ENCODE peak calls at places on chromosomes 2 and 18, in six cellular contexts. One of them, this sample, is unnamed.

GRCh38 chr2:241858206-241859016 is at the start of gene PDCD1:
- DNase-seq in GM19239: peak
- DNase-seq in H4: no peak
- DNase-seq in fibroblast of mammary gland: no peak
- DNase-seq in choroid plexus epithelial cell: no peak
- DNase-seq in stimulated activated naive CD8-positive, alpha-beta T cell treated with anti-CD3 and anti-CD28 coated beads, Interleukin-15, Interleukin-2, amounts not matched to agents 100 U/mL and 50 U/mL, for 24 hours: peak
- DNase-seq in this sample: no peak

GRCh38 chr2:135742307-135742838 is 718 bp downstream of the UBXN4 start:
- DNase-seq in GM19239: peak
- DNase-seq in H4: peak
- DNase-seq in fibroblast of mammary gland: peak
- DNase-seq in choroid plexus epithelial cell: peak
- DNase-seq in stimulated activated naive CD8-positive, alpha-beta T cell treated with anti-CD3 and anti-CD28 coated beads, Interleukin-15, Interleukin-2, amounts not matched to agents 100 U/mL and 50 U/mL, for 24 hours: peak
- DNase-seq in this sample: peak

GRCh38 chr2:18077724-18078123 is 199.3 kb downstream of the KCNS3 start:
- DNase-seq in GM19239: no peak
- DNase-seq in H4: peak
- DNase-seq in fibroblast of mammary gland: no peak
- DNase-seq in choroid plexus epithelial cell: peak
- DNase-seq in stimulated activated naive CD8-positive, alpha-beta T cell treated with anti-CD3 and anti-CD28 coated beads, Interleukin-15, Interleukin-2, amounts not matched to agents 100 U/mL and 50 U/mL, for 24 hours: no peak
- DNase-seq in this sample: no peak

GRCh38 chr2:177429688-177430325 is 37.2 kb downstream of the AGPS start:
- DNase-seq in GM19239: no peak
- DNase-seq in H4: peak
- DNase-seq in fibroblast of mammary gland: peak
- DNase-seq in choroid plexus epithelial cell: peak
- DNase-seq in stimulated activated naive CD8-positive, alpha-beta T cell treated with anti-CD3 and anti-CD28 coated beads, Interleukin-15, Interleukin-2, amounts not matched to agents 100 U/mL and 50 U/mL, for 24 hours: no peak
- DNase-seq in this sample: no peak

GRCh38 chr2:16188256-16188890 is 248.0 kb downstream of the MYCN start:
- DNase-seq in GM19239: no peak
- DNase-seq in H4: no peak
- DNase-seq in fibroblast of mammary gland: no peak
- DNase-seq in choroid plexus epithelial cell: no peak
- DNase-seq in stimulated activated naive CD8-positive, alpha-beta T cell treated with anti-CD3 and anti-CD28 coated beads, Interleukin-15, Interleukin-2, amounts not matched to agents 100 U/mL and 50 U/mL, for 24 hours: no peak
- DNase-seq in this sample: no peak

GRCh38 chr2:20584045-20584636 is 66.8 kb downstream of the HS1BP3 start:
- DNase-seq in GM19239: no peak
- DNase-seq in H4: no peak
- DNase-seq in fibroblast of mammary gland: no peak
- DNase-seq in choroid plexus epithelial cell: no peak
- DNase-seq in stimulated activated naive CD8-positive, alpha-beta T cell treated with anti-CD3 and anti-CD28 coated beads, Interleukin-15, Interleukin-2, amounts not matched to agents 100 U/mL and 50 U/mL, for 24 hours: no peak
- DNase-seq in this sample: no peak

GRCh38 chr2:133721155-133721554 is 152.9 kb upstream of the NCKAP5 start:
- DNase-seq in GM19239: no peak
- DNase-seq in H4: no peak
- DNase-seq in fibroblast of mammary gland: no peak
- DNase-seq in choroid plexus epithelial cell: peak
- DNase-seq in stimulated activated naive CD8-positive, alpha-beta T cell treated with anti-CD3 and anti-CD28 coated beads, Interleukin-15, Interleukin-2, amounts not matched to agents 100 U/mL and 50 U/mL, for 24 hours: no peak
- DNase-seq in this sample: no peak

GRCh38 chr2:86160156-86160952 is 34.9 kb downstream of the IMMT start:
- DNase-seq in GM19239: no peak
- DNase-seq in H4: no peak
- DNase-seq in fibroblast of mammary gland: no peak
- DNase-seq in choroid plexus epithelial cell: no peak
- DNase-seq in stimulated activated naive CD8-positive, alpha-beta T cell treated with anti-CD3 and anti-CD28 coated beads, Interleukin-15, Interleukin-2, amounts not matched to agents 100 U/mL and 50 U/mL, for 24 hours: no peak
- DNase-seq in this sample: no peak

GRCh38 chr18:9095297-9096012 is 7.0 kb upstream of the NDUFV2 start:
- DNase-seq in GM19239: peak
- DNase-seq in H4: no peak
- DNase-seq in fibroblast of mammary gland: no peak
- DNase-seq in choroid plexus epithelial cell: peak
- DNase-seq in stimulated activated naive CD8-positive, alpha-beta T cell treated with anti-CD3 and anti-CD28 coated beads, Interleukin-15, Interleukin-2, amounts not matched to agents 100 U/mL and 50 U/mL, for 24 hours: peak
- DNase-seq in this sample: no peak

GRCh38 chr18:833197-833596 is 21.2 kb upstream of the YES1 start:
- DNase-seq in GM19239: no peak
- DNase-seq in H4: no peak
- DNase-seq in fibroblast of mammary gland: no peak
- DNase-seq in choroid plexus epithelial cell: no peak
- DNase-seq in stimulated activated naive CD8-positive, alpha-beta T cell treated with anti-CD3 and anti-CD28 coated beads, Interleukin-15, Interleukin-2, amounts not matched to agents 100 U/mL and 50 U/mL, for 24 hours: no peak
- DNase-seq in this sample: no peak

GRCh38 chr2:204655101-204655500 is 109.8 kb downstream of the PARD3B start:
- DNase-seq in GM19239: no peak
- DNase-seq in H4: no peak
- DNase-seq in fibroblast of mammary gland: peak
- DNase-seq in choroid plexus epithelial cell: peak
- DNase-seq in stimulated activated naive CD8-positive, alpha-beta T cell treated with anti-CD3 and anti-CD28 coated beads, Interleukin-15, Interleukin-2, amounts not matched to agents 100 U/mL and 50 U/mL, for 24 hours: no peak
- DNase-seq in this sample: no peak

GRCh38 chr2:217655656-217656055 is 347.1 kb downstream of the TNS1 start:
- DNase-seq in GM19239: no peak
- DNase-seq in H4: no peak
- DNase-seq in fibroblast of mammary gland: no peak
- DNase-seq in choroid plexus epithelial cell: no peak
- DNase-seq in stimulated activated naive CD8-positive, alpha-beta T cell treated with anti-CD3 and anti-CD28 coated beads, Interleukin-15, Interleukin-2, amounts not matched to agents 100 U/mL and 50 U/mL, for 24 hours: no peak
- DNase-seq in this sample: no peak

GRCh38 chr2:190179754-190180312 is 117.3 kb upstream of the MSTN start:
- DNase-seq in GM19239: no peak
- DNase-seq in H4: no peak
- DNase-seq in fibroblast of mammary gland: no peak
- DNase-seq in choroid plexus epithelial cell: no peak
- DNase-seq in stimulated activated naive CD8-positive, alpha-beta T cell treated with anti-CD3 and anti-CD28 coated beads, Interleukin-15, Interleukin-2, amounts not matched to agents 100 U/mL and 50 U/mL, for 24 hours: no peak
- DNase-seq in this sample: peak

GRCh38 chr2:141554810-141555209 is 576.0 kb downstream of the LRP1B start:
- DNase-seq in GM19239: no peak
- DNase-seq in H4: peak
- DNase-seq in fibroblast of mammary gland: peak
- DNase-seq in choroid plexus epithelial cell: peak
- DNase-seq in stimulated activated naive CD8-positive, alpha-beta T cell treated with anti-CD3 and anti-CD28 coated beads, Interleukin-15, Interleukin-2, amounts not matched to agents 100 U/mL and 50 U/mL, for 24 hours: no peak
- DNase-seq in this sample: peak

GRCh38 chr2:72341639-72342038 is 194.0 kb upstream of the CYP26B1 start:
- DNase-seq in GM19239: no peak
- DNase-seq in H4: no peak
- DNase-seq in fibroblast of mammary gland: no peak
- DNase-seq in choroid plexus epithelial cell: no peak
- DNase-seq in stimulated activated naive CD8-positive, alpha-beta T cell treated with anti-CD3 and anti-CD28 coated beads, Interleukin-15, Interleukin-2, amounts not matched to agents 100 U/mL and 50 U/mL, for 24 hours: no peak
- DNase-seq in this sample: no peak

GRCh38 chr2:117856415-117857210 is 42.1 kb downstream of the DDX18 start:
- DNase-seq in GM19239: no peak
- DNase-seq in H4: peak
- DNase-seq in fibroblast of mammary gland: peak
- DNase-seq in choroid plexus epithelial cell: peak
- DNase-seq in stimulated activated naive CD8-positive, alpha-beta T cell treated with anti-CD3 and anti-CD28 coated beads, Interleukin-15, Interleukin-2, amounts not matched to agents 100 U/mL and 50 U/mL, for 24 hours: no peak
- DNase-seq in this sample: peak

GRCh38 chr2:181407171-181407570 is 50.0 kb upstream of the ITGA4 start:
- DNase-seq in GM19239: no peak
- DNase-seq in H4: no peak
- DNase-seq in fibroblast of mammary gland: no peak
- DNase-seq in choroid plexus epithelial cell: no peak
- DNase-seq in stimulated activated naive CD8-positive, alpha-beta T cell treated with anti-CD3 and anti-CD28 coated beads, Interleukin-15, Interleukin-2, amounts not matched to agents 100 U/mL and 50 U/mL, for 24 hours: no peak
- DNase-seq in this sample: no peak

GRCh38 chr2:146305164-146305563 is 1539.7 kb upstream of the ACVR2A start:
- DNase-seq in GM19239: no peak
- DNase-seq in H4: no peak
- DNase-seq in fibroblast of mammary gland: no peak
- DNase-seq in choroid plexus epithelial cell: no peak
- DNase-seq in stimulated activated naive CD8-positive, alpha-beta T cell treated with anti-CD3 and anti-CD28 coated beads, Interleukin-15, Interleukin-2, amounts not matched to agents 100 U/mL and 50 U/mL, for 24 hours: no peak
- DNase-seq in this sample: no peak

GRCh38 chr2:239380831-239381708 is 19.8 kb downstream of the HDAC4 start:
- DNase-seq in GM19239: no peak
- DNase-seq in H4: no peak
- DNase-seq in fibroblast of mammary gland: no peak
- DNase-seq in choroid plexus epithelial cell: no peak
- DNase-seq in stimulated activated naive CD8-positive, alpha-beta T cell treated with anti-CD3 and anti-CD28 coated beads, Interleukin-15, Interleukin-2, amounts not matched to agents 100 U/mL and 50 U/mL, for 24 hours: peak
- DNase-seq in this sample: no peak

GRCh38 chr2:241841181-241842066 is 17.3 kb downstream of the PDCD1 start:
- DNase-seq in GM19239: no peak
- DNase-seq in H4: no peak
- DNase-seq in fibroblast of mammary gland: no peak
- DNase-seq in choroid plexus epithelial cell: no peak
- DNase-seq in stimulated activated naive CD8-positive, alpha-beta T cell treated with anti-CD3 and anti-CD28 coated beads, Interleukin-15, Interleukin-2, amounts not matched to agents 100 U/mL and 50 U/mL, for 24 hours: no peak
- DNase-seq in this sample: no peak

GRCh38 chr18:27713727-27714080 is 463.2 kb downstream of the CDH2 start:
- DNase-seq in GM19239: no peak
- DNase-seq in H4: no peak
- DNase-seq in fibroblast of mammary gland: peak
- DNase-seq in choroid plexus epithelial cell: peak
- DNase-seq in stimulated activated naive CD8-positive, alpha-beta T cell treated with anti-CD3 and anti-CD28 coated beads, Interleukin-15, Interleukin-2, amounts not matched to agents 100 U/mL and 50 U/mL, for 24 hours: no peak
- DNase-seq in this sample: no peak

GRCh38 chr2:74707837-74708236 is 53.8 kb downstream of the SEMA4F start:
- DNase-seq in GM19239: no peak
- DNase-seq in H4: no peak
- DNase-seq in fibroblast of mammary gland: no peak
- DNase-seq in choroid plexus epithelial cell: no peak
- DNase-seq in stimulated activated naive CD8-positive, alpha-beta T cell treated with anti-CD3 and anti-CD28 coated beads, Interleukin-15, Interleukin-2, amounts not matched to agents 100 U/mL and 50 U/mL, for 24 hours: no peak
- DNase-seq in this sample: no peak

GRCh38 chr2:12318427-12319057 is 398.2 kb upstream of the TRIB2 start:
- DNase-seq in GM19239: no peak
- DNase-seq in H4: peak
- DNase-seq in fibroblast of mammary gland: peak
- DNase-seq in choroid plexus epithelial cell: peak
- DNase-seq in stimulated activated naive CD8-positive, alpha-beta T cell treated with anti-CD3 and anti-CD28 coated beads, Interleukin-15, Interleukin-2, amounts not matched to agents 100 U/mL and 50 U/mL, for 24 hours: no peak
- DNase-seq in this sample: no peak

GRCh38 chr18:5582054-5582453 is 38.3 kb upstream of the EPB41L3 start:
- DNase-seq in GM19239: no peak
- DNase-seq in H4: peak
- DNase-seq in fibroblast of mammary gland: peak
- DNase-seq in choroid plexus epithelial cell: peak
- DNase-seq in stimulated activated naive CD8-positive, alpha-beta T cell treated with anti-CD3 and anti-CD28 coated beads, Interleukin-15, Interleukin-2, amounts not matched to agents 100 U/mL and 50 U/mL, for 24 hours: no peak
- DNase-seq in this sample: no peak

GRCh38 chr2:9690252-9690651 is 59.5 kb upstream of the YWHAQ start:
- DNase-seq in GM19239: no peak
- DNase-seq in H4: no peak
- DNase-seq in fibroblast of mammary gland: no peak
- DNase-seq in choroid plexus epithelial cell: peak
- DNase-seq in stimulated activated naive CD8-positive, alpha-beta T cell treated with anti-CD3 and anti-CD28 coated beads, Interleukin-15, Interleukin-2, amounts not matched to agents 100 U/mL and 50 U/mL, for 24 hours: no peak
- DNase-seq in this sample: no peak

GRCh38 chr2:12313445-12314118 is 403.2 kb upstream of the TRIB2 start:
- DNase-seq in GM19239: no peak
- DNase-seq in H4: no peak
- DNase-seq in fibroblast of mammary gland: peak
- DNase-seq in choroid plexus epithelial cell: no peak
- DNase-seq in stimulated activated naive CD8-positive, alpha-beta T cell treated with anti-CD3 and anti-CD28 coated beads, Interleukin-15, Interleukin-2, amounts not matched to agents 100 U/mL and 50 U/mL, for 24 hours: no peak
- DNase-seq in this sample: no peak

GRCh38 chr18:66729459-66730239 is 125.8 kb upstream of the CDH19 start:
- DNase-seq in GM19239: no peak
- DNase-seq in H4: no peak
- DNase-seq in fibroblast of mammary gland: no peak
- DNase-seq in choroid plexus epithelial cell: no peak
- DNase-seq in stimulated activated naive CD8-positive, alpha-beta T cell treated with anti-CD3 and anti-CD28 coated beads, Interleukin-15, Interleukin-2, amounts not matched to agents 100 U/mL and 50 U/mL, for 24 hours: no peak
- DNase-seq in this sample: no peak

GRCh38 chr2:8574196-8575010 is 107.5 kb upstream of the ID2 start:
- DNase-seq in GM19239: no peak
- DNase-seq in H4: no peak
- DNase-seq in fibroblast of mammary gland: no peak
- DNase-seq in choroid plexus epithelial cell: no peak
- DNase-seq in stimulated activated naive CD8-positive, alpha-beta T cell treated with anti-CD3 and anti-CD28 coated beads, Interleukin-15, Interleukin-2, amounts not matched to agents 100 U/mL and 50 U/mL, for 24 hours: no peak
- DNase-seq in this sample: no peak

GRCh38 chr2:66925128-66925527 is 472.0 kb upstream of the ETAA1 start:
- DNase-seq in GM19239: no peak
- DNase-seq in H4: peak
- DNase-seq in fibroblast of mammary gland: peak
- DNase-seq in choroid plexus epithelial cell: peak
- DNase-seq in stimulated activated naive CD8-positive, alpha-beta T cell treated with anti-CD3 and anti-CD28 coated beads, Interleukin-15, Interleukin-2, amounts not matched to agents 100 U/mL and 50 U/mL, for 24 hours: no peak
- DNase-seq in this sample: no peak

GRCh38 chr2:213007290-213007838 is 144.0 kb downstream of the IKZF2 start:
- DNase-seq in GM19239: no peak
- DNase-seq in H4: no peak
- DNase-seq in fibroblast of mammary gland: no peak
- DNase-seq in choroid plexus epithelial cell: peak
- DNase-seq in stimulated activated naive CD8-positive, alpha-beta T cell treated with anti-CD3 and anti-CD28 coated beads, Interleukin-15, Interleukin-2, amounts not matched to agents 100 U/mL and 50 U/mL, for 24 hours: no peak
- DNase-seq in this sample: no peak

GRCh38 chr2:233079473-233079877 is 19.3 kb downstream of the INPP5D start:
- DNase-seq in GM19239: no peak
- DNase-seq in H4: no peak
- DNase-seq in fibroblast of mammary gland: no peak
- DNase-seq in choroid plexus epithelial cell: no peak
- DNase-seq in stimulated activated naive CD8-positive, alpha-beta T cell treated with anti-CD3 and anti-CD28 coated beads, Interleukin-15, Interleukin-2, amounts not matched to agents 100 U/mL and 50 U/mL, for 24 hours: peak
- DNase-seq in this sample: no peak

GRCh38 chr18:23227729-23228075 is 92.4 kb downstream of the CABLES1 start:
- DNase-seq in GM19239: no peak
- DNase-seq in H4: no peak
- DNase-seq in fibroblast of mammary gland: no peak
- DNase-seq in choroid plexus epithelial cell: no peak
- DNase-seq in stimulated activated naive CD8-positive, alpha-beta T cell treated with anti-CD3 and anti-CD28 coated beads, Interleukin-15, Interleukin-2, amounts not matched to agents 100 U/mL and 50 U/mL, for 24 hours: no peak
- DNase-seq in this sample: no peak

GRCh38 chr2:42438685-42439084 is 55.1 kb downstream of the KCNG3 start:
- DNase-seq in GM19239: no peak
- DNase-seq in H4: no peak
- DNase-seq in fibroblast of mammary gland: no peak
- DNase-seq in choroid plexus epithelial cell: no peak
- DNase-seq in stimulated activated naive CD8-positive, alpha-beta T cell treated with anti-CD3 and anti-CD28 coated beads, Interleukin-15, Interleukin-2, amounts not matched to agents 100 U/mL and 50 U/mL, for 24 hours: no peak
- DNase-seq in this sample: no peak

GRCh38 chr18:42414756-42415454 is 459.9 kb downstream of the PIK3C3 start:
- DNase-seq in GM19239: no peak
- DNase-seq in H4: peak
- DNase-seq in fibroblast of mammary gland: peak
- DNase-seq in choroid plexus epithelial cell: peak
- DNase-seq in stimulated activated naive CD8-positive, alpha-beta T cell treated with anti-CD3 and anti-CD28 coated beads, Interleukin-15, Interleukin-2, amounts not matched to agents 100 U/mL and 50 U/mL, for 24 hours: no peak
- DNase-seq in this sample: no peak

GRCh38 chr2:159150208-159150607 is 136.3 kb downstream of the WDSUB1 start:
- DNase-seq in GM19239: no peak
- DNase-seq in H4: no peak
- DNase-seq in fibroblast of mammary gland: peak
- DNase-seq in choroid plexus epithelial cell: peak
- DNase-seq in stimulated activated naive CD8-positive, alpha-beta T cell treated with anti-CD3 and anti-CD28 coated beads, Interleukin-15, Interleukin-2, amounts not matched to agents 100 U/mL and 50 U/mL, for 24 hours: no peak
- DNase-seq in this sample: no peak

GRCh38 chr2:127961729-127962128 is 66.1 kb downstream of the SAP130 start:
- DNase-seq in GM19239: no peak
- DNase-seq in H4: no peak
- DNase-seq in fibroblast of mammary gland: no peak
- DNase-seq in choroid plexus epithelial cell: no peak
- DNase-seq in stimulated activated naive CD8-positive, alpha-beta T cell treated with anti-CD3 and anti-CD28 coated beads, Interleukin-15, Interleukin-2, amounts not matched to agents 100 U/mL and 50 U/mL, for 24 hours: no peak
- DNase-seq in this sample: no peak

GRCh38 chr18:58247363-58247834 is 203.4 kb downstream of the NEDD4L start:
- DNase-seq in GM19239: no peak
- DNase-seq in H4: no peak
- DNase-seq in fibroblast of mammary gland: no peak
- DNase-seq in choroid plexus epithelial cell: peak
- DNase-seq in stimulated activated naive CD8-positive, alpha-beta T cell treated with anti-CD3 and anti-CD28 coated beads, Interleukin-15, Interleukin-2, amounts not matched to agents 100 U/mL and 50 U/mL, for 24 hours: no peak
- DNase-seq in this sample: no peak

This sample was measured in RKO.